ENCODE peak calls at places on chromosome 4, in seven cellular contexts. O is NCI-H2081; Z is AG04449; Q is effector CD4-positive, alpha-beta T cell; G is choroid plexus epithelial cell; V is psoas muscle; T is immature natural killer cell. S is an unnamed sample.

GRCh38 chr4:60683357-60683756 is 516.8 kb upstream of the ADGRL3 start:
- DNase-seq in O (no peak), Z (peak), Q (no peak), G (peak), V (no peak), T (no peak), S (no peak)

GRCh38 chr4:177263818-177264217 is 45.9 kb upstream of the NEIL3 start:
- DNase-seq in O (no peak), Z (no peak), Q (no peak), G (no peak), V (no peak), T (no peak), S (no peak)

GRCh38 chr4:54678826-54679225 is 21.1 kb downstream of the KIT start:
- DNase-seq in O (no peak), Z (no peak), Q (no peak), G (no peak), V (no peak), T (no peak), S (no peak)

GRCh38 chr4:117610706-117611308 is 423.5 kb upstream of the NDST3 start:
- DNase-seq in O (no peak), Z (no peak), Q (no peak), G (no peak), V (no peak), T (no peak), S (no peak)

GRCh38 chr4:71235321-71236206 is 103.3 kb upstream of the SLC4A4 start:
- DNase-seq in O (no peak), Z (no peak), Q (no peak), G (no peak), V (no peak), T (no peak), S (no peak)

GRCh38 chr4:92170340-92170739 is 133.4 kb upstream of the GRID2 start:
- DNase-seq in O (no peak), Z (no peak), Q (no peak), G (no peak), V (no peak), T (no peak), S (no peak)

GRCh38 chr4:107685740-107686139 is 34.3 kb downstream of the PAPSS1 start:
- DNase-seq in O (no peak), Z (no peak), Q (no peak), G (no peak), V (no peak), T (no peak), S (no peak)

GRCh38 chr4:82792912-82793649 is 5.5 kb downstream of the SCD5 start:
- DNase-seq in O (no peak), Z (no peak), Q (no peak), G (no peak), V (no peak), T (no peak), S (no peak)

GRCh38 chr4:8377103-8378075 is 63.1 kb downstream of the ACOX3 start:
- DNase-seq in O (no peak), Z (no peak), Q (no peak), G (no peak), V (no peak), T (no peak), S (no peak)

GRCh38 chr4:31539279-31540074 is 819.3 kb downstream of the PCDH7 start:
- DNase-seq in O (no peak), Z (no peak), Q (no peak), G (peak), V (no peak), T (no peak), S (no peak)

GRCh38 chr4:147596377-147596776 is 20.8 kb upstream of the TMEM184C start:
- DNase-seq in O (no peak), Z (no peak), Q (no peak), G (peak), V (no peak), T (no peak), S (no peak)

S was measured in NCI-H146.